ENCODE peak calls at places on chromosomes 16 and 17, in eight cellular contexts. T is activated naive CD8-positive, alpha-beta T cell treated with anti-CD3 and anti-CD28 coated beads for 36 hours; B is activated gamma-delta T cell treated with anti-CD3 and anti-CD28 coated beads, Interleukin-2, amount 50 U/mL, for 16 hours; Q is fibroblast of lung; M is globus pallidus; X is NCI-H524; Y is kidney glomerular epithelial cell; U is HT1080. Z is an unnamed sample.

GRCh38 chr17:81635973-81636504 is 873 bp downstream of the NPLOC4 start:
- DNase-seq in Q (no peak), U (no peak), T (no peak), M (no peak), Y (no peak), X (no peak), B (no peak), Z (no peak)

GRCh38 chr17:43019418-43019817 is 2.8 kb downstream of the VAT1 start:
- DNase-seq in X (no peak), Q (peak), B (no peak), Y (no peak), M (no peak), U (no peak), T (no peak), Z (no peak)

GRCh38 chr17:36504156-36504545 is 17.7 kb downstream of the ZNHIT3 start:
- DNase-seq in Y (no peak), T (no peak), Q (no peak), M (no peak), B (no peak), X (no peak), U (no peak), Z (no peak)

GRCh38 chr17:65638221-65638940 is 76.9 kb upstream of the AXIN2 start:
- DNase-seq in M (no peak), Y (no peak), T (no peak), Q (peak), B (no peak), X (no peak), U (no peak), Z (no peak)

GRCh38 chr16:57807968-57808528 is 5.8 kb upstream of the KIFC3 start:
- DNase-seq in U (peak), Q (peak), T (peak), M (peak), B (peak), X (peak), Y (peak), Z (no peak)

GRCh38 chr16:89602273-89602951 is 11.0 kb upstream of the DPEP1 start:
- DNase-seq in T (peak), Q (peak), B (peak), M (no peak), U (peak), X (peak), Y (peak), Z (peak)

GRCh38 chr17:59365383-59365981 is 34.0 kb downstream of the YPEL2 start:
- DNase-seq in T (no peak), Q (no peak), B (no peak), M (peak), Y (no peak), U (no peak), X (peak), Z (peak)

GRCh38 chr17:65079489-65079900 is 23.0 kb upstream of the GNA13 start:
- DNase-seq in M (peak), B (no peak), Q (no peak), X (no peak), Y (no peak), U (no peak), T (no peak), Z (no peak)

GRCh38 chr17:83199500-83200201 is 120.2 kb downstream of the METRNL start:
- DNase-seq in Q (no peak), T (peak), X (no peak), M (no peak), B (peak), U (peak), Y (no peak), Z (no peak)

Z was measured in neuronal stem cell.